ENCODE peak calls at places on chromosomes 16 and 17, in five cellular contexts. H is breast epithelium, R is HCT116, V is heart left ventricle, Y is transverse colon. F is an unnamed sample.
A peak's percentile ranks its signal among the peaks of the same experiment; 100 is the strongest.

GRCh38 chr17:48647103-48647963 is 21.2 kb upstream of the HOXB9 start:
- DNase-seq in H (no peak), R (no peak), V (no peak), Y (peak; percentile 63), F (no peak)

GRCh38 chr16:17171250-17172143 is 299.3 kb downstream of the XYLT1 start:
- DNase-seq in H (no peak), R (no peak), V (no peak), Y (no peak), F (no peak)

GRCh38 chr17:71472809-71473789 is 647.7 kb upstream of the SOX9 start:
- DNase-seq in H (no peak), R (peak; percentile 86), V (no peak), Y (no peak), F (peak; percentile 3)

GRCh38 chr16:2691491-2692248 is 9.3 kb downstream of the KCTD5 start:
- DNase-seq in H (no peak), R (no peak), V (no peak), Y (no peak), F (peak; percentile 3)

GRCh38 chr17:5948811-5949210 is 121.4 kb upstream of the WSCD1 start:
- DNase-seq in H (no peak), R (no peak), V (no peak), Y (no peak), F (no peak)

GRCh38 chr17:75836605-75837004 is 7.6 kb downstream of the UNC13D start:
- DNase-seq in H (no peak), R (no peak), V (no peak), Y (no peak), F (no peak)

GRCh38 chr17:16910341-16910740 is 61.6 kb downstream of the TNFRSF13B start:
- DNase-seq in H (no peak), R (no peak), V (no peak), Y (peak; percentile 1), F (no peak)

GRCh38 chr16:20906225-20906870 is 5.8 kb downstream of the LYRM1 start:
- DNase-seq in H (no peak), R (no peak), V (no peak), Y (no peak), F (no peak)

GRCh38 chr16:78257376-78257728 is 157.9 kb downstream of the WWOX start:
- DNase-seq in H (no peak), R (no peak), V (no peak), Y (no peak), F (no peak)

GRCh38 chr16:73354426-73354825 is 306.5 kb upstream of the ZFHX3 start:
- DNase-seq in H (no peak), R (no peak), V (no peak), Y (no peak), F (no peak)

GRCh38 chr16:81315271-81316175 is 761 bp downstream of the GAN start:
- DNase-seq in H (peak; percentile 60), R (no peak), V (peak; percentile 51), Y (peak; percentile 68), F (peak; percentile 33)

DNA sequence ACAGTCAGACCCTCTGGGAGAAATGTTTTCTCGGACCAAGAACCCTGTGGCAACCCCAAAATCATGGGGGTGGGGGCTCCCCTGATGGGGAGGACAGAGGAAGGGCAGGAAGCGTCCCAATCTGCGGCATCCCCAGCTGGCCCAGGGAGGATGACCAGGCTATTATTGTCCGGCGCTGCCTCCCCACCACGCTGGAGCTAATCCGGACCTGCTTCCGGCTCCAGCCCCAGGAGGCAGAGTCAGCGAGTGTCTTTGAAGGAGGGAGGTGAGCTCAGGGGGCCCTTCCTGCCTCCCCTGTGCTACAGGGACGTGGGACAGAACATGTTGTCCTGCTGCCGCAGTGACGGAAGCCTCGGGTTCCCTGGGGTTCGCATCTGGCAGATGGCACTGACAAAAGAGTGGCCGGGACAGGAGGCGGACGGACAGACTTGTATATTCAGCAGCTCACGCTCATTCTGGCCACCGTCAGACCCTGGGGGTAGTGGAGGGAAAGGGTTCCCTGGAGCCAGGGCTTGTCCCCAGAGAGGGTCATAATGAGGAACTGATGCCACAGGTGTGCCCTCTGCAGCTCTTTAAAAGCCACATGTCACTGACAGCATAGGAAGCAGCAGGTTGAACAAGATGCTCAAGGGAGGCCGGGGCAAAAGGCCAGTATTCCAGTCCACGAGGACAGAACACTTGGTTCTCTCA is 54.3 kb upstream of the CDC42EP4 start:
- DNase-seq in H (no peak), R (no peak), V (peak; percentile 66), Y (no peak), F (no peak)
- TF ChIP-seq POLR2A in H (no peak), R (no peak), V (peak; percentile 47), Y (no peak), F (no peak)

DNA sequence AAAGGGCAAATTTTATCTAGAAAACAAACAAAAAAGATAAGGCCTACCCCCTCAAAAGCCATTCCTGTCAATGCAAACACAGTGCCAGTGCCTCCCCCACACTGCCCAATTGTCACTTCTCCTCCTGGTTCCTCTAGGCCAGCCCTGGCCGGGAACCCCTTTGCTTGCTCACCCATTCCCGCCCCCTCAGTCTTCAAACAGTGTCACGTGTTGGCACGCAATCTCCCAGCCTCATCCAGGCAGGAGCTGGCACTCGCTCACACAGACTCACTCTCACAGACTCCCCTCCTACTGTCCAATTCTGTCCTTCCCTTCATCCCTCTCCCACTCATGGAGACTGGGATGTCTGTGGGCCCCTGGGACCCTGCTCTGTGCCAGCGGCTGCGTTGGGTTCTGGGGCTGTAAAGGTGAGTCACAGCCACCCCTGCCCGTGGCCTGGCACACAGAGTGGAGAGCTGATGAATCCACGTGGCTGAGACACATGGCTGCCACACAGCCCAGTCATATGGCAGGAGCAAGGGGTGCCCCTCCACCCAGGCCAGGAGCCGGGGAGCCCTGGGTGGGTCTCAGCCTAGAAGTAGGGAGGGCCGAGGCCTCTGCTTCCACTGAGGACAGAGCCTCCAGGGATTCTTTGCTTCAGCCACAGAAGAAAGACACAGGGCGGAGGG is 54.8 kb downstream of the VAC14 start:
- DNase-seq in H (peak; percentile 80), R (peak; percentile 51), V (peak; percentile 57), Y (peak; percentile 67), F (no peak)
- TF ChIP-seq POLR2A in H (no peak), R (no peak), V (no peak), Y (no peak), F (no peak)

DNA sequence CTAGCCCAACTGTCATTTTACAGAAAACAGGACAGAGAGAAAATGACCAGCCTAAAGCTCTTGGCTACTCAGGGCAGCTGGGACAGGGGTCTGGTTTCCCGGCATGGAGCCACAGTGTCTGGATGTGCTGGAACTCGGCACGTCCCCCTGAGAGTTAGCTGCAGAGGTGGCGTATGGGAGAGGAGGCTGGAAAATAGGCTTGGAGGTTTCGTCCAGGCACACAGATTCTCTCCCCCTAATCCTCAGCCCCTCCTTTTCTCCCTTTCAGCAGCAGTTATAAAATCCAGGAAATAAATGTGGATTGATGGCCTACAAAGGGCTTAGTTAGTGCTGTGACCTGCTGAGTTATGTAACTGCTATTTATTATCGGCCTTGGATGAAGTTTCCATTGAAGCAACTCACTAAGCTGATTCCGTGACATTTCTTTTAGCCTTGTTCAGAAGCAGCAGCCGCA is 89.5 kb upstream of the TOB1 start:
- DNase-seq in H (no peak), R (no peak), V (no peak), Y (no peak), F (no peak)
- TF ChIP-seq POLR2A in H (no peak), R (no peak), V (no peak), Y (no peak), F (no peak)

GRCh38 chr16:86569843-86570447 is 3.3 kb downstream of the FOXC2 start:
- DNase-seq in H (no peak), R (no peak), V (no peak), Y (no peak), F (no peak)
- TF ChIP-seq POLR2A in H (no peak), R (no peak), V (no peak), Y (no peak), F (no peak)

DNA sequence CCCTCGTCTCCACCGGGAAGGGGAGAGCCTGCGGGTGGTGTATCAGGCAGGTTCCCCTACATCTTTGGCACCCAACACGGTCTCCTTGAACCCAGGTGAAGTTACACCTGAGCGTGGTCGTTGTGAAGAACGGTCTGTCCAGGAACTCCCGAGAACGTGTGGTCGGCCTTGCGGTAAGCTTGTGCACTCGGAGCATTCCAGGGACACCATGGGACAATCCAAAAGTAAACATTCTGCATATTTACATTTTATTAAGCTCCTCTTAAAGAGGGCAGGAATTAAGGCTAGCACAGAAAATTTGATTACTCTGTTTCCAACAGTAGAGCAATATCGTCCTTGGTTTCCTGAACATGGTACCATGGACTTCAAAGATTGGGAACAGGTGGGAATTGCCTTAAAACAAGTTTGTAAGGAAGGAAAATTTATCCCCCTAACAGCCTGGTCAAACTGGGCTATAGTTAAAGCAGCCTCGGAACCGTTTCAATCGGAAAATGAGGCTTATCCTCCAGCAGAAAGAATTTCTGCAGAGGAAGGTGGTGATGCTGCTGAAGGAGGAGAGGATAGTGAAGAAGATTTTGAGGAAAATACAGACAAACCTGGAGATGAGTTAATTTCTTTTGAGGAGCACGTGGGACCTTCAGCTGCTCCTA is 18.2 kb downstream of the ALOX15B start:
- DNase-seq in H (no peak), R (no peak), V (no peak), Y (no peak), F (no peak)
- TF ChIP-seq POLR2A in H (no peak), R (no peak), V (no peak), Y (no peak), F (no peak)

GRCh38 chr17:2049333-2050245 is 5.3 kb upstream of the HIC1 start:
- DNase-seq in H (peak; percentile 84), R (no peak), V (peak; percentile 90), Y (peak; percentile 90), F (peak; percentile 83)
- TF ChIP-seq POLR2A in H (no peak), R (no peak), V (no peak), Y (no peak), F (no peak)

DNA sequence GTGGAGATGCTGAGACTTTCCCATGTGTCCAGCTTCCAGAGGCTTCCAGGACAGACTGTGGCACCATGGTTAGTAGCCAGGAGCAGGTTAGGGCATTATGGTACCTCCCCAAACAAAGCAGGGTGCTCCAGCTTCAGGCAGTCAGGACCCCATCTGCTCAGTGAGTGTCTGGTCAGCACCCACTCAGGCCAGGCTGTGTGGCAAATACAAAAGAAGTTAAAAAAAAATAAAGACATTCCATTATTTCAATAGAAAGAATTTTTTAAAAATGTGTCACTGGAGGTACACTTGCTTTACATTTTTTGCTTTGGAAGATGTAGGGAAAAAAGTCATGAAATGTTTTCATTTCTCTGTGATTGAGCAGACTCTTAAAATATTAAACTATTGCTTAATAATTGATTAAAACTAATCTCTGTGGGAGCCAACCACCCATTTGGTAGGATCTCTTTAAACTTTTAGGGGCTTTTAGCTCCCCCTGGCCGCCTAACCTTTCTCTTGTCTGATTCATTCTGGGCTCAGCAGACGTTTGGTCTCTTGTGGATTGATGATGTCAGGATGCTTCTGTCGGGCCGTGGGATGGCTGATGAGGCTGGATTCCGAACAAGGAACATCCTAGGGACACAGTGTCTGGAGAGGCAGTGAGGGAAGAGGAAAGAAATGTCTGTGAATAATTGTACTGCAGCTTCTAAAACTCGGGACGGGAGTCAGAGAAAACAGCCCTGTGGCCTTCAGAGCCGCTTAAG is 28.4 kb upstream of the NPTX1 start:
- DNase-seq in H (no peak), R (no peak), V (no peak), Y (no peak), F (no peak)
- TF ChIP-seq POLR2A in H (no peak), R (no peak), V (no peak), Y (no peak), F (no peak)

GRCh38 chr16:46691720-46692119 is 2.3 kb downstream of the ORC6 start:
- DNase-seq in H (no peak), R (no peak), V (no peak), Y (no peak), F (no peak)

GRCh38 chr16:46690281-46691178 is 1.1 kb downstream of the ORC6 start:
- DNase-seq in H (no peak), R (no peak), V (no peak), Y (peak; percentile 38), F (no peak)

GRCh38 chr16:46688657-46689491 is at the start of gene VPS35:
- DNase-seq in H (peak; percentile 100), R (peak; percentile 97), V (peak; percentile 100), Y (peak; percentile 100), F (peak; percentile 83)

GRCh38 chr16:46688101-46688656 is 799 bp downstream of the VPS35 start:
- DNase-seq in H (no peak), R (no peak), V (peak; percentile 32), Y (peak; percentile 51), F (no peak)

GRCh38 chr16:46689492-46690280 is at the start of gene ORC6:
- DNase-seq in H (peak; percentile 98), R (peak; percentile 91), V (peak; percentile 98), Y (peak; percentile 98), F (peak; percentile 73)
- TF ChIP-seq POLR2A in H (no peak), R (no peak), V (no peak), Y (no peak), F (peak; percentile 7)